ENCODE peak calls at places on chromosomes 5 and 9, in seven cellular contexts. One of them, this sample, is unnamed. For H3K27me3, the result is how much of the 10 kb centered on the place peaks cover.

GRCh38 chr5:14428302-14429081 is 153.1 kb upstream of the OTULINL start:
- DNase-seq in fibroblast of lung: no peak
- DNase-seq in brain microvascular endothelial cell: peak
- DNase-seq in H9: no peak
- DNase-seq in pancreas: no peak
- DNase-seq in PC-3: peak
- DNase-seq in mesenchymal stem cell: peak
- DNase-seq in this sample: no peak

GRCh38 chr9:95048225-95049087 is 269.1 kb downstream of the FANCC start:
- DNase-seq in H9: peak
- DNase-seq in fibroblast of lung: peak
- DNase-seq in PC-3: peak
- DNase-seq in brain microvascular endothelial cell: no peak
- DNase-seq in pancreas: peak
- DNase-seq in mesenchymal stem cell: peak
- DNase-seq in this sample: no peak

GRCh38 chr5:56481998-56482698 is 249.0 kb upstream of the ANKRD55 start:
- DNase-seq in PC-3: no peak
- DNase-seq in brain microvascular endothelial cell: no peak
- DNase-seq in pancreas: no peak
- DNase-seq in fibroblast of lung: peak
- DNase-seq in mesenchymal stem cell: no peak
- DNase-seq in H9: no peak
- DNase-seq in this sample: no peak

GRCh38 chr5:103256178-103256577 is 2.4 kb upstream of the MACIR start:
- DNase-seq in pancreas: no peak
- DNase-seq in PC-3: peak
- DNase-seq in fibroblast of lung: no peak
- DNase-seq in H9: no peak
- DNase-seq in mesenchymal stem cell: no peak
- DNase-seq in brain microvascular endothelial cell: no peak
- DNase-seq in this sample: no peak

GRCh38 chr5:75037106-75037505 is 15.3 kb downstream of the GCNT4 start:
- DNase-seq in PC-3: peak
- DNase-seq in pancreas: no peak
- DNase-seq in H9: peak
- DNase-seq in fibroblast of lung: peak
- DNase-seq in brain microvascular endothelial cell: peak
- DNase-seq in mesenchymal stem cell: peak
- DNase-seq in this sample: peak

GRCh38 chr5:16981700-16982099 is 45.6 kb upstream of the MYO10 start:
- DNase-seq in fibroblast of lung: no peak
- DNase-seq in brain microvascular endothelial cell: no peak
- DNase-seq in H9: no peak
- DNase-seq in mesenchymal stem cell: no peak
- DNase-seq in PC-3: no peak
- DNase-seq in pancreas: no peak
- DNase-seq in this sample: no peak

GRCh38 chr5:180470966-180471582 is 23.1 kb upstream of the CNOT6 start:
- DNase-seq in H9: peak
- DNase-seq in fibroblast of lung: peak
- DNase-seq in mesenchymal stem cell: peak
- DNase-seq in pancreas: no peak
- DNase-seq in PC-3: peak
- DNase-seq in brain microvascular endothelial cell: no peak
- DNase-seq in this sample: peak

GRCh38 chr9:112361602-112362001 is 18.3 kb upstream of the HSDL2 start:
- DNase-seq in H9: no peak
- DNase-seq in mesenchymal stem cell: peak
- DNase-seq in brain microvascular endothelial cell: no peak
- DNase-seq in PC-3: peak
- DNase-seq in pancreas: no peak
- DNase-seq in fibroblast of lung: peak
- DNase-seq in this sample: no peak

GRCh38 chr9:118209343-118209742 is 505.1 kb downstream of the TLR4 start:
- DNase-seq in mesenchymal stem cell: no peak
- DNase-seq in brain microvascular endothelial cell: no peak
- DNase-seq in fibroblast of lung: no peak
- DNase-seq in PC-3: no peak
- DNase-seq in H9: no peak
- DNase-seq in pancreas: no peak
- DNase-seq in this sample: no peak

GRCh38 chr9:16784002-16784401 is 86.5 kb downstream of the BNC2 start:
- DNase-seq in pancreas: no peak
- DNase-seq in H9: no peak
- DNase-seq in brain microvascular endothelial cell: no peak
- DNase-seq in mesenchymal stem cell: no peak
- DNase-seq in fibroblast of lung: no peak
- DNase-seq in PC-3: no peak
- DNase-seq in this sample: no peak

GRCh38 chr5:120614512-120614911 is 150.4 kb downstream of the PRR16 start:
- DNase-seq in H9: no peak
- DNase-seq in mesenchymal stem cell: peak
- DNase-seq in brain microvascular endothelial cell: peak
- DNase-seq in PC-3: no peak
- DNase-seq in fibroblast of lung: peak
- DNase-seq in pancreas: no peak
- DNase-seq in this sample: peak

GRCh38 chr5:57429513-57430120 is 53.0 kb downstream of the ACTBL2 start:
- DNase-seq in brain microvascular endothelial cell: no peak
- DNase-seq in fibroblast of lung: no peak
- DNase-seq in pancreas: no peak
- DNase-seq in mesenchymal stem cell: no peak
- DNase-seq in PC-3: no peak
- DNase-seq in H9: no peak
- DNase-seq in this sample: no peak

GRCh38 chr9:13330396-13331004 is 51.0 kb upstream of the MPDZ start:
- DNase-seq in pancreas: no peak
- DNase-seq in mesenchymal stem cell: no peak
- DNase-seq in fibroblast of lung: no peak
- DNase-seq in PC-3: no peak
- DNase-seq in brain microvascular endothelial cell: no peak
- DNase-seq in H9: no peak
- DNase-seq in this sample: no peak

GRCh38 chr5:141359790-141360426 is at the start of gene PCDHGB2:
- DNase-seq in mesenchymal stem cell: peak
- DNase-seq in pancreas: no peak
- DNase-seq in PC-3: peak
- DNase-seq in brain microvascular endothelial cell: no peak
- DNase-seq in H9: peak
- DNase-seq in fibroblast of lung: peak
- DNase-seq in this sample: no peak

GRCh38 chr9:100619665-100620064 is 41.8 kb downstream of the CAVIN4 start:
- DNase-seq in fibroblast of lung: no peak
- DNase-seq in mesenchymal stem cell: no peak
- DNase-seq in PC-3: no peak
- DNase-seq in pancreas: no peak
- DNase-seq in H9: no peak
- DNase-seq in brain microvascular endothelial cell: no peak
- DNase-seq in this sample: no peak

GRCh38 chr9:22228542-22228941 is 218.1 kb upstream of the DMRTA1 start:
- DNase-seq in fibroblast of lung: peak
- DNase-seq in brain microvascular endothelial cell: no peak
- DNase-seq in PC-3: peak
- DNase-seq in H9: no peak
- DNase-seq in mesenchymal stem cell: no peak
- DNase-seq in pancreas: no peak
- DNase-seq in this sample: no peak

GRCh38 chr5:33781286-33781685 is 110.5 kb downstream of the ADAMTS12 start:
- DNase-seq in mesenchymal stem cell: peak
- DNase-seq in PC-3: peak
- DNase-seq in pancreas: no peak
- DNase-seq in brain microvascular endothelial cell: peak
- DNase-seq in H9: no peak
- DNase-seq in fibroblast of lung: peak
- DNase-seq in this sample: peak

DNA sequence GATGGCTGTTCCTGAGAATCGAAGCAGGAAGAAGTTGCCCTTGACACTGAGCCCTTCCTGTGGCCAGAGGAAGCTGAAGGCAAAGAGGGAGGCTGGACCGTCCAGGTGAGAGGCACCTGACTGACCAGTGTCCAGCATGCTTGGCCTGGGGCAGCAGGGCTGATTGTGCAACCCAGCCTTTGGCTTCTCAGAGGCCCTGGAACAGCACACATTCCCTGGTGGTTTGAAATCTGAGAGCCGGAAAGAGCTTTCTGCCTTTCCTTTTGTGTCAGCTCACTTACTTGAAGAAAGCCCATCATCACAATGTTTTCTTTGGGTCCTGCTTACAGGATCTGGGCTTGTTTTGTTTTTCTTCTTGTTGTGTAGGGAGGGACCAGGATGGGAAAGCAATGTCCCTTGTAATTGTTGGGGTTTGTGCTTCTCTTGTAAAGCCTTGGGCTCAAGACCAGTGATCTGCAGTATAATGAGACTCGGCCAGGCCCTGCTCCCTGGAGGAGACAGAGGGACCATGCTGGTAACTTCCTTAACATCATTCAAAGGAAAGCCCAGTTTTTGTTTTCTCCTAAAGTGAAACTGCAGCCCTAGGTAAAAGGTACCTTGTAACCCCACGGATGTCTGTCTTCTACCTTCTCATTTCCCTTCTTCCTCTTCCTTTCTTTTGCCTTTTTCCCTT is 213.7 kb downstream of the NXNL2 start:
- DNase-seq in brain microvascular endothelial cell: peak
- DNase-seq in H9: no peak
- DNase-seq in fibroblast of lung: peak
- DNase-seq in mesenchymal stem cell: peak
- DNase-seq in PC-3: no peak
- DNase-seq in pancreas: no peak
- DNase-seq in this sample: no peak
- H3K27me3 ChIP-seq in brain microvascular endothelial cell: under half
- H3K27me3 ChIP-seq in H9: under half
- H3K27me3 ChIP-seq in fibroblast of lung: under half
- H3K27me3 ChIP-seq in mesenchymal stem cell: under half
- H3K27me3 ChIP-seq in PC-3: under half
- H3K27me3 ChIP-seq in pancreas: under half
- H3K27me3 ChIP-seq in this sample: under half

DNA sequence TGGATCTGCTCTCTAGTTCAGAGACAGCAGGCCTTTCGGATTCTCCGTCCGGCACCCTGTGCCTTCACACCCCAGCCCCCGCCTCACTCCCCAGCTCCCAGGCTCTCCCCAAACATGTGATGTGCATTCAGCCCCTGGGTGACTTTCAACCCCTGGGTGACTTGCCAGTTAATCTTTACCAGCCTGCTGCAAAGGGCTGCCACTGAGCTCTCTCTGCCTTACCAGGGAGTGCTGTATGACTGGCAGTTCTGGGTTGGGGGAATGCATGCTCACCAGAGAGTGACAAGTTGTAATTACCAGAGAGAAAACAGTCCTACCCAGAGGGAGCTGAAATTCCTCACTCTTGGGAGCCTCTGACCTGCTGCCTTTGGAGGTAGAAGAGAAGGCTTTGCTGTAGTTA is 4.9 kb upstream of the ADRA1B start:
- DNase-seq in PC-3: no peak
- DNase-seq in H9: no peak
- DNase-seq in mesenchymal stem cell: no peak
- DNase-seq in fibroblast of lung: no peak
- DNase-seq in pancreas: no peak
- DNase-seq in brain microvascular endothelial cell: no peak
- DNase-seq in this sample: peak
- H3K27me3 ChIP-seq in PC-3: under half
- H3K27me3 ChIP-seq in H9: under half
- H3K27me3 ChIP-seq in mesenchymal stem cell: half or more
- H3K27me3 ChIP-seq in fibroblast of lung: under half
- H3K27me3 ChIP-seq in pancreas: under half
- H3K27me3 ChIP-seq in brain microvascular endothelial cell: under half
- H3K27me3 ChIP-seq in this sample: under half

DNA sequence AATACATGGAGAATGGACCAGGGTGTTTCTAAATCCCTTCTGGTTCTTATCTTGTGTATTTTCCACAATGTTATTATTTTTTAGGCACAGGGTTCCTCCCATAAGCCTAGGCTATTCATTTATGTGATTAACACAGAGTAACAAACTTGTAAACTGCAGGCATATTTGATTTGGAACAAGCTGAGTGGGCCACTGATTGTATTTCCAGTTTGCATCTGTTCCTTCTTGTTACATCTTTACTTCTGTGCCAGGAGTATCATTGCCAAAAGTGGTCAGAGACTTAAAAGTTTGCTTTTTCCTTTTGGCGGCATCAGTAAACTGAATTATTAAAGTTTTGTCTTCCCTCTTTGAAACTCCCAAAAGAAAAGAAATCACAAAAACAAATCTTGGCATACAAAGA is 22.0 kb upstream of the PAX5 start:
- DNase-seq in brain microvascular endothelial cell: no peak
- DNase-seq in mesenchymal stem cell: no peak
- DNase-seq in fibroblast of lung: no peak
- DNase-seq in PC-3: no peak
- DNase-seq in pancreas: no peak
- DNase-seq in H9: no peak
- DNase-seq in this sample: no peak
- H3K27me3 ChIP-seq in brain microvascular endothelial cell: under half
- H3K27me3 ChIP-seq in mesenchymal stem cell: half or more
- H3K27me3 ChIP-seq in fibroblast of lung: under half
- H3K27me3 ChIP-seq in PC-3: under half
- H3K27me3 ChIP-seq in pancreas: under half
- H3K27me3 ChIP-seq in H9: under half
- H3K27me3 ChIP-seq in this sample: under half

GRCh38 chr9:123998970-123999621 is 12.5 kb upstream of the LHX2 start:
- DNase-seq in brain microvascular endothelial cell: no peak
- DNase-seq in fibroblast of lung: no peak
- DNase-seq in PC-3: no peak
- DNase-seq in mesenchymal stem cell: no peak
- DNase-seq in pancreas: no peak
- DNase-seq in H9: peak
- DNase-seq in this sample: no peak
- H3K27me3 ChIP-seq in brain microvascular endothelial cell: half or more
- H3K27me3 ChIP-seq in fibroblast of lung: half or more
- H3K27me3 ChIP-seq in PC-3: half or more
- H3K27me3 ChIP-seq in mesenchymal stem cell: half or more
- H3K27me3 ChIP-seq in pancreas: under half
- H3K27me3 ChIP-seq in H9: half or more
- H3K27me3 ChIP-seq in this sample: half or more

GRCh38 chr9:76377791-76378190 is 16.4 kb downstream of the RFK start:
- DNase-seq in H9: no peak
- DNase-seq in PC-3: no peak
- DNase-seq in pancreas: no peak
- DNase-seq in mesenchymal stem cell: no peak
- DNase-seq in fibroblast of lung: no peak
- DNase-seq in brain microvascular endothelial cell: no peak
- DNase-seq in this sample: no peak

GRCh38 chr9:76373777-76374474 is 20.3 kb downstream of the RFK start:
- DNase-seq in brain microvascular endothelial cell: no peak
- DNase-seq in pancreas: no peak
- DNase-seq in PC-3: no peak
- DNase-seq in fibroblast of lung: no peak
- DNase-seq in mesenchymal stem cell: no peak
- DNase-seq in H9: no peak
- DNase-seq in this sample: no peak

GRCh38 chr9:76373173-76373771 is 21.0 kb downstream of the RFK start:
- DNase-seq in PC-3: no peak
- DNase-seq in mesenchymal stem cell: peak
- DNase-seq in brain microvascular endothelial cell: peak
- DNase-seq in fibroblast of lung: peak
- DNase-seq in pancreas: peak
- DNase-seq in H9: no peak
- DNase-seq in this sample: peak

GRCh38 chr9:76372345-76372744 is 21.9 kb downstream of the RFK start:
- DNase-seq in fibroblast of lung: no peak
- DNase-seq in H9: no peak
- DNase-seq in mesenchymal stem cell: no peak
- DNase-seq in brain microvascular endothelial cell: no peak
- DNase-seq in pancreas: no peak
- DNase-seq in PC-3: no peak
- DNase-seq in this sample: no peak

GRCh38 chr9:76374702-76375543 is 19.3 kb downstream of the RFK start:
- DNase-seq in mesenchymal stem cell: peak
- DNase-seq in PC-3: peak
- DNase-seq in brain microvascular endothelial cell: peak
- DNase-seq in pancreas: peak
- DNase-seq in fibroblast of lung: peak
- DNase-seq in H9: peak
- DNase-seq in this sample: peak
- H3K27me3 ChIP-seq in mesenchymal stem cell: under half
- H3K27me3 ChIP-seq in PC-3: under half
- H3K27me3 ChIP-seq in brain microvascular endothelial cell: under half
- H3K27me3 ChIP-seq in pancreas: under half
- H3K27me3 ChIP-seq in fibroblast of lung: under half
- H3K27me3 ChIP-seq in H9: under half
- H3K27me3 ChIP-seq in this sample: under half